ENCODE peak calls at places on chromosome 21, in six cellular contexts. Y, Q, S, H, C and I are unnamed samples.

GRCh38 chr21:31622397-31622796 is 37.1 kb upstream of the SOD1 start:
- DNase-seq in Y (no peak), Q (no peak), S (no peak), H (no peak), C (no peak), I (no peak)

GRCh38 chr21:31586118-31586517 is 73.4 kb upstream of the SOD1 start:
- DNase-seq in Y (no peak), Q (no peak), S (no peak), H (no peak), C (no peak), I (no peak)

GRCh38 chr21:37208056-37208705 is 59.0 kb downstream of the VPS26C start:
- DNase-seq in Y (no peak), Q (peak; percentile 80), S (peak; percentile 91), H (no peak), C (peak; percentile 90), I (peak; percentile 54)

GRCh38 chr21:25647632-25648031 is 8.6 kb downstream of the JAM2 start:
- DNase-seq in Y (no peak), Q (no peak), S (no peak), H (no peak), C (no peak), I (no peak)

GRCh38 chr21:15856813-15857212 is 127.0 kb downstream of the USP25 start:
- DNase-seq in Y (no peak), Q (no peak), S (no peak), H (no peak), C (no peak), I (no peak)

GRCh38 chr21:45872471-45872870 is 109.1 kb upstream of the COL6A1 start:
- DNase-seq in Y (no peak), Q (no peak), S (no peak), H (no peak), C (no peak), I (no peak)

GRCh38 chr21:15005391-15005790 is 59.4 kb downstream of the NRIP1 start:
- DNase-seq in Y (no peak), Q (no peak), S (no peak), H (no peak), C (no peak), I (no peak)

GRCh38 chr21:35469446-35469845 is 420.3 kb upstream of the RUNX1 start:
- DNase-seq in Y (no peak), Q (no peak), S (no peak), H (no peak), C (no peak), I (no peak)

GRCh38 chr21:25509862-25510261 is 97.4 kb downstream of the MRPL39 start:
- DNase-seq in Y (no peak), Q (no peak), S (peak; percentile 82), H (no peak), C (no peak), I (no peak)

GRCh38 chr21:45330075-45330781 is 42.5 kb upstream of the POFUT2 start:
- DNase-seq in Y (no peak), Q (no peak), S (no peak), H (peak; percentile 85), C (no peak), I (peak; percentile 86)

GRCh38 chr21:39057121-39057520 is 126.1 kb downstream of the PSMG1 start:
- DNase-seq in Y (no peak), Q (no peak), S (no peak), H (no peak), C (no peak), I (no peak)

GRCh38 chr21:39523398-39523797 is 71.6 kb downstream of the SH3BGR start:
- DNase-seq in Y (no peak), Q (no peak), S (no peak), H (peak; percentile 7), C (no peak), I (peak; percentile 82)

GRCh38 chr21:35226302-35226701 is 177.2 kb upstream of the RUNX1 start:
- DNase-seq in Y (no peak), Q (no peak), S (no peak), H (no peak), C (peak; percentile 94), I (no peak)

GRCh38 chr21:14945176-14945575 is 119.6 kb downstream of the NRIP1 start:
- DNase-seq in Y (no peak), Q (no peak), S (no peak), H (no peak), C (no peak), I (no peak)

GRCh38 chr21:39911286-39911685 is 44.0 kb downstream of the PCP4 start:
- DNase-seq in Y (no peak), Q (no peak), S (no peak), H (no peak), C (no peak), I (no peak)

GRCh38 chr21:35138665-35139381 is 89.7 kb upstream of the RUNX1 start:
- DNase-seq in Y (no peak), Q (no peak), S (peak; percentile 5), H (peak; percentile 85), C (no peak), I (no peak)

GRCh38 chr21:25323356-25323949 is 283.8 kb downstream of the MRPL39 start:
- DNase-seq in Y (no peak), Q (no peak), S (no peak), H (peak; percentile 54), C (no peak), I (no peak)

GRCh38 chr21:16195896-16196443 is 466.2 kb downstream of the USP25 start:
- DNase-seq in Y (no peak), Q (no peak), S (no peak), H (peak; percentile 26), C (no peak), I (no peak)

GRCh38 chr21:45304161-45304830 is 16.6 kb upstream of the POFUT2 start:
- DNase-seq in Y (no peak), Q (no peak), S (no peak), H (no peak), C (no peak), I (no peak)

GRCh38 chr21:41147096-41147978 is 20.6 kb upstream of the BACE2 start:
- DNase-seq in Y (no peak), Q (no peak), S (no peak), H (no peak), C (no peak), I (no peak)

GRCh38 chr21:27421654-27422053 is 454.8 kb upstream of the ADAMTS5 start:
- DNase-seq in Y (no peak), Q (no peak), S (no peak), H (peak; percentile 46), C (no peak), I (no peak)

GRCh38 chr21:42350271-42350885 is 416 bp downstream of the TFF2 start:
- DNase-seq in Y (no peak), Q (no peak), S (no peak), H (no peak), C (no peak), I (no peak)

GRCh38 chr21:42861311-42862122 is 17.8 kb downstream of the WDR4 start:
- DNase-seq in Y (no peak), Q (no peak), S (no peak), H (no peak), C (no peak), I (no peak)

GRCh38 chr21:40331804-40332203 is 464.6 kb downstream of the PCP4 start:
- DNase-seq in Y (no peak), Q (no peak), S (no peak), H (no peak), C (no peak), I (no peak)

GRCh38 chr21:45598109-45598508 is 45.4 kb upstream of the PCBP3 start:
- DNase-seq in Y (no peak), Q (no peak), S (no peak), H (no peak), C (no peak), I (no peak)

GRCh38 chr21:36713746-36714145 is 14.8 kb downstream of the SIM2 start:
- DNase-seq in Y (no peak), Q (no peak), S (no peak), H (no peak), C (no peak), I (no peak)

DNA sequence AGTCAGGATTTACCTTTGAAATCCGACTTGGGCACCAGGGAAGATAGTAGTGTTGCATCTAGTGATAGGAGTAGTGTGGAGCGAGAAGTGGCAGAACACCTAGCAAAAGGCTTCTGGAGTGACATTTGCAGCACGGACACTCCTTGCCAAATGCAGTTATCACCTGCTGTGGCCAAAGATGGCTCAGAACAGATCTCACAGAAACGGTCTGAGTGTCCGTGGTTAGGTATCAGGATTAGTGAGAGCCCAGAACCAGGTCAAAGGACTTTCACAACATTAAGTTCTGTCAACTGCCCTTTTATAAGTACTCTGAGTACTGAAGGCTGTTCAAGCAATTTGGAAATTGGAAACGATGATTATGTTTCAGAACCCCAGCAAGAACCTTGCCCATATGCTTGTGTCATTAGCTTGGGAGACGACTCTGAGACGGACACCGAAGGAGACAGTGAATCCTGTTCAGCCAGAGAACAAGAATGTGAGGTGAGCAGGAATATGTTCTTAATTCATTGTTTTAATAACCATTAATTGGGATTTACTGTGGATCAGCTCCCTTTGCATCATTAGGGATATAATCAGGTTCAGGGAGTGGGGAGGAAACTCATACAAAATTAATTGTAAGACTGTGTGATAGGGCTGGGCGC is 28.3 kb downstream of the BACH1 start:
- DNase-seq in Y (no peak), Q (no peak), S (peak; percentile 33), H (no peak), C (peak; percentile 92), I (no peak)
- TF ChIP-seq CTCF in Y (no peak), Q (no peak), S (no peak), H (no peak), C (no peak), I (no peak)

GRCh38 chr21:44301961-44302406 is 2.1 kb downstream of the PFKL start:
- DNase-seq in Y (no peak), Q (no peak), S (no peak), H (no peak), C (no peak), I (no peak)
- TF ChIP-seq CTCF in Y (no peak), Q (no peak), S (peak; percentile 4), H (no peak), C (no peak), I (peak; percentile 15)

GRCh38 chr21:17777321-17777720 is 41.8 kb downstream of the C21orf91 start:
- DNase-seq in Y (no peak), Q (no peak), S (no peak), H (no peak), C (no peak), I (no peak)
- TF ChIP-seq CTCF in Y (no peak), Q (no peak), S (no peak), H (no peak), C (no peak), I (no peak)

GRCh38 chr21:32658524-32658923 is 46.3 kb upstream of the CFAP298 start:
- DNase-seq in Y (no peak), Q (no peak), S (no peak), H (no peak), C (no peak), I (no peak)

GRCh38 chr21:32648165-32648564 is 36.0 kb upstream of the CFAP298 start:
- DNase-seq in Y (no peak), Q (no peak), S (no peak), H (no peak), C (no peak), I (no peak)

DNA sequence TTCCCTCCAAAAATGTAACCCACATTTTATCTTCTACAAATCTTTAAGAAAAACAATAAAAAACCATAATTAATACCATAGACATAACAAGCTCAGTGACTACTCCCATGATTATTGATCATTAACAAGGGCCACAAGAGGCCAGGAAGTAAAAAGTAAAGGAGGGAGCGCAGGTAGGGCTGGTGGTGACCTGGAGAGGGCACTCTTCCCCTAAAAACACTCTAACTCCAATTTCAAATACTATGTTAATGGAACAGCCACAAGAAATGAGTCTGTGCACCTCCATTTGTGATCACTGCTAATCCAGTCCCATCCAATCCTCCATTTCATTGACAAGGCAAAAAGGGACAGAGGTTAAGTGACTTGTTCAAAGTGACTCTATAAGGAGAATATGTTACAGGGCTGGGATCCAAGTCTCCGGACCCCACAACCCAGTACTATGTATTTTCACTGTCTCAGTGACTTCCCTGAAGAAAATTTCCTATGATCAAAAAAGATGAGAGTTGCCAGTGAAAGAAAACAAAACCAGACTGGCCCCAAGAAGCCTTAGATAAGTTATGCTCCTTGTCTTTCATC is 41.2 kb upstream of the CFAP298 start:
- DNase-seq in Y (no peak), Q (no peak), S (peak; percentile 49), H (peak; percentile 47), C (no peak), I (no peak)
- TF ChIP-seq CTCF in Y (peak; percentile 67), Q (peak; percentile 36), S (peak; percentile 65), H (peak; percentile 68), C (no peak), I (peak; percentile 57)